ENCODE peak calls at places on chromosomes 11 and 22, in six cellular contexts. Y is fibroblast of lung; H is heart left ventricle; F is mesenchymal stem cell; O is IMR-90; X is CD8-positive, alpha-beta T cell. S is an unnamed sample.

GRCh38 chr11:61293869-61294716 is 1.0 kb downstream of the VWCE start:
- DNase-seq in F (peak), H (peak), Y (peak), X (no peak), O (peak), S (peak)

GRCh38 chr11:80281194-80281593 is 840.4 kb upstream of the TENM4 start:
- DNase-seq in X (no peak), O (no peak), Y (no peak), H (no peak), F (no peak), S (no peak)

GRCh38 chr11:26849009-26849408 is 127.1 kb upstream of the SLC5A12 start:
- DNase-seq in H (peak), F (no peak), O (no peak), Y (no peak), X (no peak), S (no peak)

GRCh38 chr11:125088576-125089455 is 22.6 kb downstream of the TMEM218 start:
- DNase-seq in X (no peak), O (no peak), H (no peak), F (no peak), Y (no peak), S (no peak)

GRCh38 chr11:72864692-72865655 is 50.8 kb downstream of the ATG16L2 start:
- DNase-seq in O (peak), X (no peak), F (no peak), Y (peak), H (peak), S (no peak)

GRCh38 chr11:105132716-105133511 is 6.7 kb downstream of the CARD18 start:
- DNase-seq in F (peak), X (no peak), H (no peak), Y (peak), O (peak), S (no peak)

GRCh38 chr11:2477254-2477653 is 32.4 kb downstream of the KCNQ1 start:
- DNase-seq in O (no peak), H (no peak), X (no peak), F (no peak), Y (no peak), S (no peak)

GRCh38 chr11:24589064-24589463 is 92.2 kb downstream of the LUZP2 start:
- DNase-seq in Y (no peak), O (no peak), H (no peak), X (no peak), F (no peak), S (no peak)

GRCh38 chr11:77049081-77049480 is 14.9 kb downstream of the B3GNT6 start:
- DNase-seq in Y (no peak), X (no peak), F (no peak), O (no peak), H (no peak), S (no peak)

GRCh38 chr11:1759851-1760220 is 3.9 kb downstream of the CTSD start:
- DNase-seq in X (no peak), H (no peak), Y (no peak), O (no peak), F (no peak), S (no peak)

GRCh38 chr11:23403210-23404185 is 543.2 kb upstream of the CCDC179 start:
- DNase-seq in X (no peak), H (no peak), F (no peak), O (no peak), Y (no peak), S (no peak)

GRCh38 chr22:30290318-30290678 is 993 bp upstream of the CASTOR1 start:
- DNase-seq in O (peak), Y (no peak), F (peak), H (no peak), X (no peak), S (no peak)

GRCh38 chr11:9757809-9758675 is 94.2 kb downstream of the SWAP70 start:
- DNase-seq in X (peak), H (peak), F (peak), Y (peak), O (peak), S (peak)

GRCh38 chr11:59247535-59248227 is 35.0 kb upstream of the MPEG1 start:
- DNase-seq in F (no peak), H (peak), O (peak), Y (peak), X (no peak), S (no peak)

GRCh38 chr11:66311470-66311964 is 5.3 kb downstream of the CD248 start:
- DNase-seq in O (no peak), Y (no peak), X (no peak), F (no peak), H (no peak), S (no peak)

GRCh38 chr22:39204216-39204615 is 40.6 kb downstream of the PDGFB start:
- DNase-seq in O (no peak), X (no peak), H (peak), Y (no peak), F (no peak), S (no peak)

GRCh38 chr22:19961201-19961580 is 19.6 kb upstream of the TXNRD2 start:
- DNase-seq in F (no peak), Y (no peak), H (no peak), X (no peak), O (no peak), S (no peak)

GRCh38 chr22:19960491-19961200 is 19.0 kb upstream of the TXNRD2 start:
- DNase-seq in H (no peak), O (no peak), Y (no peak), F (no peak), X (no peak), S (no peak)

GRCh38 chr22:19962246-19962908 is 20.8 kb upstream of the TXNRD2 start:
- DNase-seq in O (peak), H (peak), F (peak), Y (peak), X (peak), S (peak)

GRCh38 chr22:19962909-19963806 is 21.5 kb upstream of the TXNRD2 start:
- DNase-seq in F (peak), O (peak), Y (peak), H (no peak), X (no peak), S (no peak)

GRCh38 chr22:19961868-19962245 is 20.2 kb upstream of the TXNRD2 start:
- DNase-seq in O (no peak), F (no peak), Y (no peak), H (no peak), X (no peak), S (no peak)
- H3K27ac ChIP-seq in O (no peak), F (no peak), Y (no peak), H (no peak), X (no peak), S (no peak)

GRCh38 chr11:82458777-82459176 is 274.9 kb downstream of the FAM181B start:
- DNase-seq in X (no peak), Y (no peak), H (no peak), F (no peak), O (no peak), S (no peak)
- H3K27ac ChIP-seq in X (no peak), Y (no peak), H (no peak), F (no peak), O (no peak), S (no peak)

DNA sequence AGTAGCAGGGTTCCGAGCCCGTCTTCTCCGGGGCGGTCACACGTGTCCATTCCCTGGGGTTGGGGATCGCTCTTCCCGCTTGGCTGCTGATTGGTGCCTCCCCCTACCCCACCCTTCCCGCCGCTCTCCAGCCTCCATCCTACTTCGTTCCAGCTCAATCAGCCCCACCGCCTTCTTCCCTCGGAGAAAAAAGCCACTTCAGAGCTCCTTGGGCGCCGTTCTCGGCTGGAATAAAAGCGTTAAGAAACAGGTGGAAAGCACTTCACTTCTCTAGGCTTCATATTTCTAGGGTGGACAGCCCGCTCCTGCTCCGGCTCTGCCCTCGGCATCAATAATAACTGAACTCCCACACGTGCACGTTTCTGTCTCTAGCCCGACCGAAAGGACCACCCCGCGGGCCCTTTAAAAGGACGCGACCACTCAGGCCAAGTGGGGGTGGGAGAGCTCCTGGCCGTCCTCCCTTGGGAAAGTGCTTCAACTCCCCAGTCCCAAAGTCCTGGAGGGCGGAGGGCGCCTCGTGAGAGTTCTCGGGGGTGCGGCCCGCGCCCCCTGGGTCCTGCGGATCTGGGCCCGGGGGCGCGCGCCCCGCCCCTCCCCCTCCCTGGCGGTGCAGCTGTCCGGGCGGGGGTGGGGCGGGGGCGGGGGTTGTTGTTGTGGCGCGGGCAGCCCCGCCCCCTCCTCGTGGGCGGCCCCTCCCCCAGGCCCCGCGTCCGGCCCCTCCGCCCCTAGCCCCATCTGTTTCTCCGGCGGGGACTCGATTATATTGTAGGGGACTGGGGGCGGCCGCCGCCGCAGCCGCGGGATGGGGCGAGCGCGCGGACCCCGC is at the start of gene CECR2:
- DNase-seq in Y (peak), F (peak), O (no peak), X (no peak), H (peak), S (peak)
- H3K27ac ChIP-seq in Y (no peak), F (no peak), O (no peak), X (no peak), H (peak), S (peak)

GRCh38 chr11:36241512-36241911 is 47.7 kb downstream of the COMMD9 start:
- DNase-seq in X (no peak), F (no peak), H (no peak), Y (no peak), O (no peak), S (no peak)
- H3K27ac ChIP-seq in X (no peak), F (no peak), H (no peak), Y (no peak), O (no peak), S (no peak)

S was measured in caudate nucleus.